ENCODE peak calls at places on chromosomes 5 and 9, in six cellular contexts. W, L, H, K, B and I are unnamed samples.

GRCh38 chr9:7094576-7094975 is 336.8 kb downstream of the KDM4C start:
- DNase-seq in K (no peak), L (no peak), B (no peak), W (no peak), H (no peak), I (no peak)

GRCh38 chr5:172858990-172859811 is 25.1 kb downstream of the ERGIC1 start:
- DNase-seq in L (no peak), H (no peak), B (peak), K (no peak), W (peak), I (no peak)

GRCh38 chr5:118144540-118144939 is 843.8 kb downstream of the DTWD2 start:
- DNase-seq in L (no peak), B (no peak), H (no peak), W (no peak), K (no peak), I (no peak)

GRCh38 chr9:93593144-93593655 is 16.8 kb downstream of the PHF2 start:
- DNase-seq in H (no peak), L (no peak), B (no peak), K (no peak), W (no peak), I (no peak)

GRCh38 chr5:114744406-114744805 is 382.5 kb downstream of the KCNN2 start:
- DNase-seq in L (no peak), K (no peak), H (no peak), B (no peak), W (no peak), I (no peak)

GRCh38 chr5:34014614-34015013 is 6.8 kb upstream of the AMACR start:
- DNase-seq in L (no peak), W (no peak), H (no peak), K (no peak), B (no peak), I (no peak)

GRCh38 chr5:131163315-131164119 is 1.5 kb downstream of the HINT1 start:
- DNase-seq in K (no peak), L (no peak), W (no peak), H (no peak), B (no peak), I (no peak)

GRCh38 chr9:105127863-105128220 is 116.6 kb upstream of the SLC44A1 start:
- DNase-seq in B (no peak), L (no peak), K (peak), H (no peak), W (peak), I (peak)

GRCh38 chr5:125112196-125112595 is 365.8 kb upstream of the ZNF608 start:
- DNase-seq in H (no peak), B (no peak), K (no peak), L (no peak), W (peak), I (no peak)

GRCh38 chr5:143879646-143880045 is 67.7 kb downstream of the HMHB1 start:
- DNase-seq in L (no peak), B (no peak), H (no peak), W (no peak), K (no peak), I (no peak)

GRCh38 chr5:159878988-159879471 is 37.3 kb upstream of the ADRA1B start:
- DNase-seq in H (peak), W (peak), K (no peak), B (peak), L (peak), I (peak)

GRCh38 chr9:20623748-20624124 is 1.4 kb upstream of the MLLT3 start:
- DNase-seq in H (no peak), L (no peak), B (no peak), K (no peak), W (no peak), I (no peak)

GRCh38 chr9:20623021-20623747 is 885 bp upstream of the MLLT3 start:
- DNase-seq in L (no peak), K (peak), B (peak), W (no peak), H (peak), I (peak)

GRCh38 chr9:20622330-20623020 is at the start of gene MLLT3:
- DNase-seq in W (peak), H (peak), K (peak), B (peak), L (peak), I (peak)

GRCh38 chr9:20624201-20625002 is 2.1 kb upstream of the MLLT3 start:
- DNase-seq in B (peak), L (peak), K (peak), H (peak), W (peak), I (peak)

GRCh38 chr9:20625003-20625349 is 2.7 kb upstream of the MLLT3 start:
- DNase-seq in W (no peak), B (no peak), L (no peak), K (no peak), H (no peak), I (no peak)
- TF ChIP-seq CTCF in W (peak), B (peak), L (no peak), K (peak), H (no peak), I (no peak)

DNA sequence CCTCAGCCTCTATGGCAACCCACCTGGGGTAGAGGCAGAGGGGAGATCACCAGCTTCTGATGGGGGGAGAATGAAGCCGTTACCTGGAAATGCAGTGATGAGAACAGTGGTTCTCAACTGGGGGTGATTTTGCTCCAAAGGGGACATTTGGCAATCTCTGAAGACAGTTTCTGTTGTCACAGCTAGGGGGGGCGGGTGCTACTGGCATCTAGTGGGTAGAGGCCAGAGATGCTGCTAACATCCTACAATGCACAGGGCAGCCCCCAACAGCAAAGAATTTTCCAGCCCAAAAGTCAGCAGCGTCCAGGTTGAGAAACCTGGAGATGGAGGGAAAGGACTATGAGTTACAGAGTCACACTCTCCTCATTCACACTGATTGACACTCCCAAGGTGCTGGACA is 84.5 kb downstream of the FGF1 start:
- DNase-seq in K (no peak), W (no peak), B (no peak), L (no peak), H (no peak), I (no peak)
- TF ChIP-seq CTCF in K (no peak), W (peak), B (no peak), L (peak), H (no peak), I (no peak)

DNA sequence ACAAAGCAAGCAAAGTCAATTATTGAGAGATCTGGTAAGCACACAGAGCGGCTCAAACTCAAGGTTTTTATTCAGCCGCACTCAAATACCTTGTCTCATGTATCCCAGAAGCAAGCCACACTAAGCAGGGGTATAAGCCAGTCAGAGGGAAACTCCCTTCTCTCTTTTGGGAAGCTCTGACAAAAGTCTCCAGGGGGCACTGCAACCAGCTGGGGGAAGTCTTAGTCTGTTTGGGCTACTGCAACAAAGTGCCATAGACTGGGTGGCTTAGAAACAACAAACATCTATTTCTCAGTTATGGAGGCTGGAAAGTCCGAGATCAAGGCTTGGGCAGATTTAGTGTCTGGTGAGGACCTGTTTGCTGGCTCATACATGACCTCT is 246.0 kb downstream of the ENC1 start:
- DNase-seq in L (no peak), W (no peak), H (no peak), K (no peak), B (no peak), I (no peak)
- TF ChIP-seq CTCF in L (no peak), W (no peak), H (no peak), K (no peak), B (no peak), I (no peak)

DNA sequence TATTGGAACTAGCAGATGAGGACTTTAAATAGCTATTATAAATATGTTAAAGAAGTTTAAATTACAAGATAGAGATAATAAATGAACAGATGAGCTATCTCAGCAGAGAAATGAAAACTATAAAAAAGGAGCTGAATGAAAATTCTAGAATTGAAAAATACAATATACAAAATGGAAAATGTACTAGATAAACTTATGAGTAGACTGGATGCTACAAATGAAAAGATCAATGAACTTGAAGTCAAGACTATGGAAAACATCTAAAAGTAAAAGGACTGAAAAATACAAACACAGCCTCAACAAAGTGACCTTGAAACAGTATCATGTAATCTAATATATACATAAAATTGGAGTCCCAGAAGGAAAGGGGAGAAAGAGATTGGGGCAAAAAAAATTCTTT is 10.7 kb upstream of the PDLIM4 start:
- DNase-seq in L (no peak), K (no peak), H (no peak), B (no peak), W (no peak), I (no peak)
- TF ChIP-seq CTCF in L (no peak), K (no peak), H (no peak), B (no peak), W (no peak), I (no peak)

DNA sequence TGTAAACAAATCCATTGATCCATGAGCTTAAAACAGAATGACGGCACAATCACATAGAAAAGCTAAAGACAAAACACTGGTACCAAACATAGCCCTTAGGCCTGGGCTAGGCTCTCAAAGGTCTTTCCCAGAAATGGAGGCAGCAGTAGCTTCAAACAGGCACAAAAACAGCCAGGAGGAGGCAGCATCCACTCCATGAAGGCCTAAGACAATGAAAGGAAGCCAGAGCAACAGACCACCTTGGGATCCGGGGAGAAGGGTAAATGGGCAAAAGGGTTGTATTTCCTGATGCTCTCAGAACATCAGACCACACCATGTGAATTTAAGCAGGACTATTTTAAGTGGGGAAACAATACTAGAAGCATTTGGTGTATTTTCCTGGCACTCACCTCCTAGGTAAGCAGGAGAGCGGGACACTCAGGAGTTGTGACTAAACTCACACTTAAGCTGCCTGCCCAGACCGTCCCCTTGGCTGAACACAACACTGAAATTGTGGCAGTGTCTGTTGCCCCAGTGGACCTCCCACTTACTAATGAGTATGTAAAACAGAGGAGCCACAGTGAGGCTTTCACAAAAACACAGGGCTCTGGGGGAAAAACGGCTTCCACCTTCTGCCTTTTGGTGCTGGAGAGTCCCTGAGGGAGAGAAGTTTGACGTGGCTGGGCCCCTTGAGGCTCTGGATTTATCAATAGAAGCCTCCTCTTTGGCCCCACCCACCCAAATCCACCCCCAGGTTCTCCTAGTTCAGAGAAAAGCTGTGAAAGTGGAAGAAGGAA is 11.9 kb downstream of the GNPDA1 start:
- DNase-seq in L (no peak), B (no peak), K (no peak), H (no peak), W (no peak), I (peak)
- TF ChIP-seq CTCF in L (peak), B (peak), K (peak), H (no peak), W (peak), I (no peak)